ENCODE peak calls at places on chromosomes 11 and 22, in eight cellular contexts. One of them, this sample, is unnamed.
A peak's percentile ranks its signal among the peaks of the same experiment; 100 is the strongest.

GRCh38 chr11:22491826-22492225 is 133.8 kb downstream of the FANCF start:
- DNase-seq in sciatic nerve: no peak
- DNase-seq in ELR: no peak
- DNase-seq in endothelial cell: no peak
- DNase-seq in DMS153: no peak
- DNase-seq in NCI-H2081: no peak
- DNase-seq in stimulated activated CD8-positive, alpha-beta memory T cell treated with anti-CD3 and anti-CD28 coated beads, Interleukin-7, amount 100 ng/mL, for 1 hour: no peak
- DNase-seq in MCF 10A: no peak
- DNase-seq in this sample: peak; percentile 55

GRCh38 chr11:266676-267439 is 11.3 kb upstream of the NLRP6 start:
- DNase-seq in NCI-H2081: no peak
- DNase-seq in endothelial cell: no peak
- DNase-seq in DMS153: no peak
- DNase-seq in sciatic nerve: peak; percentile 64
- DNase-seq in ELR: no peak
- DNase-seq in MCF 10A: peak; percentile 43
- DNase-seq in stimulated activated CD8-positive, alpha-beta memory T cell treated with anti-CD3 and anti-CD28 coated beads, Interleukin-7, amount 100 ng/mL, for 1 hour: no peak
- DNase-seq in this sample: no peak

GRCh38 chr11:127110542-127110941 is 110.0 kb upstream of the KIRREL3 start:
- DNase-seq in sciatic nerve: no peak
- DNase-seq in endothelial cell: no peak
- DNase-seq in ELR: no peak
- DNase-seq in MCF 10A: no peak
- DNase-seq in stimulated activated CD8-positive, alpha-beta memory T cell treated with anti-CD3 and anti-CD28 coated beads, Interleukin-7, amount 100 ng/mL, for 1 hour: no peak
- DNase-seq in NCI-H2081: no peak
- DNase-seq in DMS153: no peak
- DNase-seq in this sample: no peak

GRCh38 chr11:74524501-74524900 is 31.0 kb upstream of the LIPT2 start:
- DNase-seq in DMS153: no peak
- DNase-seq in endothelial cell: no peak
- DNase-seq in NCI-H2081: no peak
- DNase-seq in ELR: no peak
- DNase-seq in MCF 10A: no peak
- DNase-seq in stimulated activated CD8-positive, alpha-beta memory T cell treated with anti-CD3 and anti-CD28 coated beads, Interleukin-7, amount 100 ng/mL, for 1 hour: no peak
- DNase-seq in sciatic nerve: no peak
- DNase-seq in this sample: no peak

GRCh38 chr11:118497831-118498230 is 29.4 kb upstream of the TTC36 start:
- DNase-seq in sciatic nerve: no peak
- DNase-seq in DMS153: no peak
- DNase-seq in endothelial cell: no peak
- DNase-seq in MCF 10A: no peak
- DNase-seq in stimulated activated CD8-positive, alpha-beta memory T cell treated with anti-CD3 and anti-CD28 coated beads, Interleukin-7, amount 100 ng/mL, for 1 hour: no peak
- DNase-seq in ELR: peak; percentile 92
- DNase-seq in NCI-H2081: no peak
- DNase-seq in this sample: no peak

GRCh38 chr11:8812438-8812837 is 98.6 kb upstream of the AKIP1 start:
- DNase-seq in DMS153: no peak
- DNase-seq in endothelial cell: no peak
- DNase-seq in MCF 10A: peak; percentile 60
- DNase-seq in sciatic nerve: peak; percentile 65
- DNase-seq in stimulated activated CD8-positive, alpha-beta memory T cell treated with anti-CD3 and anti-CD28 coated beads, Interleukin-7, amount 100 ng/mL, for 1 hour: no peak
- DNase-seq in NCI-H2081: no peak
- DNase-seq in ELR: no peak
- DNase-seq in this sample: no peak

GRCh38 chr11:1468002-1468401 is 18.6 kb downstream of the MOB2 start:
- DNase-seq in endothelial cell: no peak
- DNase-seq in ELR: no peak
- DNase-seq in DMS153: no peak
- DNase-seq in stimulated activated CD8-positive, alpha-beta memory T cell treated with anti-CD3 and anti-CD28 coated beads, Interleukin-7, amount 100 ng/mL, for 1 hour: no peak
- DNase-seq in NCI-H2081: no peak
- DNase-seq in MCF 10A: no peak
- DNase-seq in sciatic nerve: no peak
- DNase-seq in this sample: no peak

GRCh38 chr11:13061294-13061990 is 52.3 kb downstream of the RASSF10 start:
- DNase-seq in NCI-H2081: no peak
- DNase-seq in endothelial cell: no peak
- DNase-seq in stimulated activated CD8-positive, alpha-beta memory T cell treated with anti-CD3 and anti-CD28 coated beads, Interleukin-7, amount 100 ng/mL, for 1 hour: no peak
- DNase-seq in sciatic nerve: no peak
- DNase-seq in MCF 10A: no peak
- DNase-seq in DMS153: no peak
- DNase-seq in ELR: peak; percentile 20
- DNase-seq in this sample: no peak

GRCh38 chr11:57134284-57134683 is 47.5 kb upstream of the LRRC55 start:
- DNase-seq in ELR: no peak
- DNase-seq in DMS153: no peak
- DNase-seq in MCF 10A: no peak
- DNase-seq in sciatic nerve: no peak
- DNase-seq in endothelial cell: no peak
- DNase-seq in stimulated activated CD8-positive, alpha-beta memory T cell treated with anti-CD3 and anti-CD28 coated beads, Interleukin-7, amount 100 ng/mL, for 1 hour: no peak
- DNase-seq in NCI-H2081: no peak
- DNase-seq in this sample: no peak

GRCh38 chr11:91231226-91231625 is 993.4 kb upstream of the FAT3 start:
- DNase-seq in DMS153: no peak
- DNase-seq in sciatic nerve: no peak
- DNase-seq in endothelial cell: no peak
- DNase-seq in MCF 10A: no peak
- DNase-seq in stimulated activated CD8-positive, alpha-beta memory T cell treated with anti-CD3 and anti-CD28 coated beads, Interleukin-7, amount 100 ng/mL, for 1 hour: no peak
- DNase-seq in NCI-H2081: no peak
- DNase-seq in ELR: no peak
- DNase-seq in this sample: no peak

GRCh38 chr22:17436981-17437410 is 67.7 kb downstream of the CECR2 start:
- DNase-seq in MCF 10A: no peak
- DNase-seq in endothelial cell: no peak
- DNase-seq in NCI-H2081: no peak
- DNase-seq in stimulated activated CD8-positive, alpha-beta memory T cell treated with anti-CD3 and anti-CD28 coated beads, Interleukin-7, amount 100 ng/mL, for 1 hour: no peak
- DNase-seq in DMS153: no peak
- DNase-seq in sciatic nerve: no peak
- DNase-seq in ELR: no peak
- DNase-seq in this sample: no peak

GRCh38 chr11:61683961-61684869 is 4.0 kb downstream of the DAGLA start:
- DNase-seq in stimulated activated CD8-positive, alpha-beta memory T cell treated with anti-CD3 and anti-CD28 coated beads, Interleukin-7, amount 100 ng/mL, for 1 hour: no peak
- DNase-seq in ELR: no peak
- DNase-seq in MCF 10A: no peak
- DNase-seq in DMS153: no peak
- DNase-seq in NCI-H2081: no peak
- DNase-seq in endothelial cell: no peak
- DNase-seq in sciatic nerve: no peak
- DNase-seq in this sample: no peak

GRCh38 chr11:121611242-121611641 is 158.5 kb upstream of the SORL1-AS1 start:
- DNase-seq in NCI-H2081: peak; percentile 50
- DNase-seq in sciatic nerve: no peak
- DNase-seq in ELR: no peak
- DNase-seq in stimulated activated CD8-positive, alpha-beta memory T cell treated with anti-CD3 and anti-CD28 coated beads, Interleukin-7, amount 100 ng/mL, for 1 hour: no peak
- DNase-seq in MCF 10A: no peak
- DNase-seq in DMS153: no peak
- DNase-seq in endothelial cell: no peak
- DNase-seq in this sample: no peak